ENCODE peak calls at places on chromosomes 5 and 9, in nine cellular contexts. One of them, this sample, is unnamed.

GRCh38 chr9:133994359-133995011 is 2.4 kb upstream of the VAV2 start:
- DNase-seq in SW 1271: peak; percentile 39
- DNase-seq in iris pigment epithelial cell: peak; percentile 49
- DNase-seq in NCI-H1436: peak; percentile 58
- DNase-seq in memory B cell: peak; percentile 83
- DNase-seq in neural crest cell: peak; percentile 95
- DNase-seq in HuH-7: peak; percentile 94
- DNase-seq in NCI-H1105: peak; percentile 58
- DNase-seq in K562: peak; percentile 83
- DNase-seq in this sample: peak; percentile 69

GRCh38 chr9:27473135-27473534 is 51.0 kb upstream of the IFNK start:
- DNase-seq in SW 1271: no peak
- DNase-seq in iris pigment epithelial cell: peak; percentile 23
- DNase-seq in NCI-H1436: no peak
- DNase-seq in memory B cell: no peak
- DNase-seq in neural crest cell: no peak
- DNase-seq in HuH-7: peak; percentile 23
- DNase-seq in NCI-H1105: no peak
- DNase-seq in K562: peak; percentile 16
- DNase-seq in this sample: no peak

GRCh38 chr9:87605676-87606075 is 108.0 kb downstream of the DAPK1 start:
- DNase-seq in SW 1271: no peak
- DNase-seq in iris pigment epithelial cell: no peak
- DNase-seq in NCI-H1436: no peak
- DNase-seq in memory B cell: no peak
- DNase-seq in neural crest cell: no peak
- DNase-seq in HuH-7: no peak
- DNase-seq in NCI-H1105: no peak
- DNase-seq in K562: no peak
- DNase-seq in this sample: no peak

GRCh38 chr5:76498328-76498727 is 95.2 kb downstream of the IQGAP2 start:
- DNase-seq in SW 1271: no peak
- DNase-seq in iris pigment epithelial cell: no peak
- DNase-seq in NCI-H1436: no peak
- DNase-seq in memory B cell: no peak
- DNase-seq in neural crest cell: no peak
- DNase-seq in HuH-7: no peak
- DNase-seq in NCI-H1105: no peak
- DNase-seq in K562: no peak
- DNase-seq in this sample: no peak

GRCh38 chr9:6184749-6185645 is 30.6 kb upstream of the IL33 start:
- DNase-seq in SW 1271: no peak
- DNase-seq in iris pigment epithelial cell: peak; percentile 45
- DNase-seq in NCI-H1436: no peak
- DNase-seq in memory B cell: no peak
- DNase-seq in neural crest cell: no peak
- DNase-seq in HuH-7: no peak
- DNase-seq in NCI-H1105: no peak
- DNase-seq in K562: no peak
- DNase-seq in this sample: no peak

GRCh38 chr5:176360894-176361436 is 599 bp downstream of the KIAA1191 start:
- DNase-seq in SW 1271: no peak
- DNase-seq in iris pigment epithelial cell: peak; percentile 15
- DNase-seq in NCI-H1436: no peak
- DNase-seq in memory B cell: no peak
- DNase-seq in neural crest cell: no peak
- DNase-seq in HuH-7: no peak
- DNase-seq in NCI-H1105: no peak
- DNase-seq in K562: no peak
- DNase-seq in this sample: no peak

GRCh38 chr9:18504707-18505106 is 30.8 kb downstream of the ADAMTSL1 start:
- DNase-seq in SW 1271: no peak
- DNase-seq in iris pigment epithelial cell: no peak
- DNase-seq in NCI-H1436: no peak
- DNase-seq in memory B cell: no peak
- DNase-seq in neural crest cell: no peak
- DNase-seq in HuH-7: no peak
- DNase-seq in NCI-H1105: no peak
- DNase-seq in K562: no peak
- DNase-seq in this sample: no peak

GRCh38 chr9:106860731-106861584 is 2.0 kb upstream of the ZNF462 start:
- DNase-seq in SW 1271: no peak
- DNase-seq in iris pigment epithelial cell: peak; percentile 47
- DNase-seq in NCI-H1436: no peak
- DNase-seq in memory B cell: no peak
- DNase-seq in neural crest cell: peak; percentile 27
- DNase-seq in HuH-7: no peak
- DNase-seq in NCI-H1105: no peak
- DNase-seq in K562: no peak
- DNase-seq in this sample: no peak

GRCh38 chr5:111364992-111365391 is 140.8 kb downstream of the CAMK4 start:
- DNase-seq in SW 1271: no peak
- DNase-seq in iris pigment epithelial cell: peak; percentile 12
- DNase-seq in NCI-H1436: no peak
- DNase-seq in memory B cell: no peak
- DNase-seq in neural crest cell: no peak
- DNase-seq in HuH-7: no peak
- DNase-seq in NCI-H1105: no peak
- DNase-seq in K562: no peak
- DNase-seq in this sample: no peak

GRCh38 chr9:134669556-134669955 is 28.0 kb downstream of the COL5A1 start:
- DNase-seq in SW 1271: no peak
- DNase-seq in iris pigment epithelial cell: peak; percentile 33
- DNase-seq in NCI-H1436: no peak
- DNase-seq in memory B cell: no peak
- DNase-seq in neural crest cell: no peak
- DNase-seq in HuH-7: no peak
- DNase-seq in NCI-H1105: no peak
- DNase-seq in K562: no peak
- DNase-seq in this sample: no peak

This sample was measured in effector CD4-positive, alpha-beta T cell.